ENCODE peak calls at places on chromosome 15, in five cellular contexts. W, H, R, Y and C are unnamed samples. For H3K79me1, the result is how much of the 10 kb centered on the place peaks cover.

GRCh38 chr15:27813139-27813538 is 286.0 kb downstream of the OCA2 start:
- DNase-seq in W (no peak), H (no peak), R (no peak), Y (no peak), C (no peak)

GRCh38 chr15:38459480-38459879 is 5.6 kb downstream of the FAM98B start:
- DNase-seq in W (no peak), H (no peak), R (no peak), Y (no peak), C (no peak)

GRCh38 chr15:68428431-68428940 is 3.5 kb downstream of the ITGA11 start:
- DNase-seq in W (no peak), H (no peak), R (no peak), Y (no peak), C (no peak)

GRCh38 chr15:99511865-99512632 is 53.7 kb upstream of the MEF2A start:
- DNase-seq in W (no peak), H (no peak), R (no peak), Y (no peak), C (no peak)

GRCh38 chr15:26888761-26889160 is 21.9 kb downstream of the GABRA5 start:
- DNase-seq in W (no peak), H (no peak), R (no peak), Y (no peak), C (no peak)

GRCh38 chr15:65862682-65863081 is 6.6 kb upstream of the RAB11A start:
- DNase-seq in W (peak), H (peak), R (peak), Y (peak), C (peak)

GRCh38 chr15:52436971-52437370 is 91.7 kb downstream of the MYO5A start:
- DNase-seq in W (peak), H (no peak), R (no peak), Y (no peak), C (no peak)

GRCh38 chr15:91956026-91956723 is 102.7 kb downstream of the SLCO3A1 start:
- DNase-seq in W (peak), H (peak), R (no peak), Y (no peak), C (no peak)

GRCh38 chr15:49697121-49697520 is 76.3 kb downstream of the DTWD1 start:
- DNase-seq in W (peak), H (no peak), R (no peak), Y (no peak), C (peak)

GRCh38 chr15:63041982-63042878 is at the start of gene TPM1:
- DNase-seq in W (peak), H (peak), R (peak), Y (peak), C (peak)
- H3K79me1 ChIP-seq in W (under half), H (under half), R (under half), Y (under half), C (under half)

GRCh38 chr15:61216519-61216918 is 12.6 kb downstream of the RORA start:
- DNase-seq in W (no peak), H (peak), R (peak), Y (no peak), C (no peak)

GRCh38 chr15:61222010-61222409 is 7.1 kb downstream of the RORA start:
- DNase-seq in W (no peak), H (no peak), R (no peak), Y (no peak), C (no peak)

GRCh38 chr15:61220125-61220524 is 9.0 kb downstream of the RORA start:
- DNase-seq in W (no peak), H (no peak), R (no peak), Y (no peak), C (no peak)
- H2BK15ac ChIP-seq in W (no peak), H (no peak), R (no peak), Y (no peak), C (no peak)

DNA sequence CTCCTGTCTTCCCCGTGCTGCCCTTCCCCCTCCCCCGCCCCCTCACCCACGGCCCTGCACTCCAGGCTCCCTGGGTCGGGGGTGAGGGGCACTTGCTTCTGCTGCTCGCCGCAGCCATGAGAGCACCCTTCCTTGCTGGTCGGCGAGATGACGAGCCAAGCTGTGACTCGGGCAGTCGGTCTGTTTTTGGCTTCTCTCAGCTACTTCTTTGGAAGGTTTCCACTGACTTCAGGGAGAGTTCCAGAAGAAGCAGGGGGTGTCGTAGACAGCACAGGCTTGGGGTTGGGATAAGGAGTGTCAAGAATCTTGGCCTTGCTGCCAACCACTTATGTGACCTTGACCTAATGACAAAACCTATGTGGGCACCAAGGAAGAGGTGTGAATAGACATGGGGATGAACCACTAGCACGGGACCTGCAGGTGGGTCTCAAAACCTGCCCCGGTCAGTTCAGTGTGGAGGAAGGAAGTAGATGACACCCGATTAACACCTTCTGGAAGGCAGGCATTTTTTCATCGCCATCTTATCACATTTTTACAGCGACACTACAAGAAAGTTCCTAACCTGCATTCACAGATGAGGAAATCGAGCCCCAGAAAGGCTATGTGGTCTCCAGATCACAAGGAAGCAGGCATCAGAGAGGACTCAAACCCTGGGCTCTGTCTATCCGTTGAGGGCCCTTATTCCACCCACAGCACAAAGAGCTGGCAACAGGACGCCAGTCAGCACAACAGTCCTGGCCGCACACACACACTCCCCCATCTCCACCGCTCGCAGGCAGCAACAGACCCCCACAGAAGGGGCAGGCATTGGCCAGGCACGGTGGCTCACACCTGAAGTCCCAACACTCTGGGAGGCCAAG is 120.9 kb downstream of the LIPC start:
- DNase-seq in W (peak), H (no peak), R (no peak), Y (no peak), C (no peak)
- H3K79me1 ChIP-seq in W (under half), H (under half), R (under half), Y (under half), C (under half)

GRCh38 chr15:63971427-63971805 is 74.9 kb downstream of the DAPK2 start:
- DNase-seq in W (no peak), H (peak), R (peak), Y (no peak), C (no peak)

GRCh38 chr15:63974036-63974435 is 72.2 kb downstream of the DAPK2 start:
- DNase-seq in W (no peak), H (no peak), R (no peak), Y (no peak), C (no peak)

GRCh38 chr15:63973212-63974009 is 72.9 kb downstream of the DAPK2 start:
- DNase-seq in W (peak), H (no peak), R (no peak), Y (no peak), C (no peak)

GRCh38 chr15:63971904-63972303 is 74.4 kb downstream of the DAPK2 start:
- DNase-seq in W (no peak), H (no peak), R (no peak), Y (no peak), C (no peak)

DNA sequence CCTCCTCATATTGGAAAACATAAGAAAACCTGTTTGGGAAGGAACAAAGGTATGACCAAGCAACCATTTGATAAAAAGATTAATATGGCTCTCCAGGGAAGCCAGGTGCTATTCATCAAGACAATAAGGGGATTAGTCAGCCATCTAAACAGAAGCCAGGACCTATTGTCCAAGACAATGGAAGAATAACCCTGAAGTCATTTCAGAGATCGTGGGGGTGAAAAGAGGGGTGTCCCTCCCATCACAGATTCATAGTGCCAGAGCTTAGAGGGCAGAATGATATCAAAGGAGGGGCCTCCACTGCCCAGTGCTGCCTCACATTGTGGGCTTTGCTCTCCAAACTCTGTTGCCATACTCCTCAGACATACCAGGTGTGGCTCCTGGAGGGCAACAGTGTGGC is 73.5 kb downstream of the DAPK2 start:
- DNase-seq in W (no peak), H (peak), R (peak), Y (peak), C (no peak)
- H2BK15ac ChIP-seq in W (no peak), H (no peak), R (no peak), Y (no peak), C (no peak)

GRCh38 chr15:77528290-77528967 is 104.3 kb downstream of the LINGO1 start:
- DNase-seq in W (no peak), H (peak), R (no peak), Y (no peak), C (no peak)

GRCh38 chr15:77528968-77529319 is 103.8 kb downstream of the LINGO1 start:
- DNase-seq in W (no peak), H (no peak), R (no peak), Y (no peak), C (no peak)

GRCh38 chr15:77527164-77527778 is 105.4 kb downstream of the LINGO1 start:
- DNase-seq in W (peak), H (peak), R (peak), Y (no peak), C (peak)

GRCh38 chr15:77526582-77527163 is 106.0 kb downstream of the HMG20A start:
- DNase-seq in W (no peak), H (no peak), R (no peak), Y (no peak), C (no peak)

GRCh38 chr15:77527831-77528231 is 104.9 kb downstream of the LINGO1 start:
- DNase-seq in W (no peak), H (no peak), R (no peak), Y (no peak), C (peak)
- H3K79me1 ChIP-seq in W (under half), H (under half), R (under half), Y (under half), C (under half)